ENCODE peak calls at places on chromosomes 6 and 20, in nine cellular contexts. One of them, this sample, is unnamed.

GRCh38 chr6:79404677-79405076 is 132.6 kb downstream of the LCA5 start:
- DNase-seq in fibroblast of pulmonary artery: no peak
- DNase-seq in endothelial cell of umbilical vein: no peak
- DNase-seq in neural progenitor cell: peak; percentile 57
- DNase-seq in tibial nerve: no peak
- DNase-seq in neural crest cell: no peak
- DNase-seq in HFF-Myc: no peak
- DNase-seq in lower leg skin: no peak
- DNase-seq in cardiac muscle cell: no peak
- DNase-seq in this sample: no peak

GRCh38 chr6:25670208-25670607 is 18.2 kb downstream of the SCGN start:
- DNase-seq in fibroblast of pulmonary artery: no peak
- DNase-seq in endothelial cell of umbilical vein: no peak
- DNase-seq in neural progenitor cell: no peak
- DNase-seq in tibial nerve: no peak
- DNase-seq in neural crest cell: no peak
- DNase-seq in HFF-Myc: no peak
- DNase-seq in lower leg skin: no peak
- DNase-seq in cardiac muscle cell: no peak
- DNase-seq in this sample: no peak

GRCh38 chr6:110826236-110827129 is 11.2 kb upstream of the CDK19 start:
- DNase-seq in fibroblast of pulmonary artery: no peak
- DNase-seq in endothelial cell of umbilical vein: no peak
- DNase-seq in neural progenitor cell: no peak
- DNase-seq in tibial nerve: peak; percentile 12
- DNase-seq in neural crest cell: no peak
- DNase-seq in HFF-Myc: no peak
- DNase-seq in lower leg skin: peak; percentile 17
- DNase-seq in cardiac muscle cell: no peak
- DNase-seq in this sample: no peak

GRCh38 chr6:79808846-79809245 is 138.5 kb downstream of the ELOVL4 start:
- DNase-seq in fibroblast of pulmonary artery: no peak
- DNase-seq in endothelial cell of umbilical vein: no peak
- DNase-seq in neural progenitor cell: no peak
- DNase-seq in tibial nerve: no peak
- DNase-seq in neural crest cell: no peak
- DNase-seq in HFF-Myc: no peak
- DNase-seq in lower leg skin: no peak
- DNase-seq in cardiac muscle cell: peak; percentile 37
- DNase-seq in this sample: no peak

GRCh38 chr20:34927736-34928135 is 27.9 kb downstream of the GSS start:
- DNase-seq in fibroblast of pulmonary artery: no peak
- DNase-seq in endothelial cell of umbilical vein: no peak
- DNase-seq in neural progenitor cell: no peak
- DNase-seq in tibial nerve: no peak
- DNase-seq in neural crest cell: no peak
- DNase-seq in HFF-Myc: no peak
- DNase-seq in lower leg skin: no peak
- DNase-seq in cardiac muscle cell: no peak
- DNase-seq in this sample: no peak

GRCh38 chr20:51388227-51388626 is 154.3 kb downstream of the NFATC2 start:
- DNase-seq in fibroblast of pulmonary artery: peak; percentile 26
- DNase-seq in endothelial cell of umbilical vein: peak; percentile 59
- DNase-seq in neural progenitor cell: no peak
- DNase-seq in tibial nerve: no peak
- DNase-seq in neural crest cell: no peak
- DNase-seq in HFF-Myc: no peak
- DNase-seq in lower leg skin: no peak
- DNase-seq in cardiac muscle cell: no peak
- DNase-seq in this sample: no peak

GRCh38 chr20:237479-237878 is 10.4 kb downstream of the DEFB129 start:
- DNase-seq in fibroblast of pulmonary artery: no peak
- DNase-seq in endothelial cell of umbilical vein: no peak
- DNase-seq in neural progenitor cell: no peak
- DNase-seq in tibial nerve: no peak
- DNase-seq in neural crest cell: no peak
- DNase-seq in HFF-Myc: no peak
- DNase-seq in lower leg skin: no peak
- DNase-seq in cardiac muscle cell: no peak
- DNase-seq in this sample: no peak

GRCh38 chr6:88748141-88748540 is 215.3 kb downstream of the RNGTT start:
- DNase-seq in fibroblast of pulmonary artery: peak; percentile 33
- DNase-seq in endothelial cell of umbilical vein: no peak
- DNase-seq in neural progenitor cell: no peak
- DNase-seq in tibial nerve: no peak
- DNase-seq in neural crest cell: no peak
- DNase-seq in HFF-Myc: no peak
- DNase-seq in lower leg skin: no peak
- DNase-seq in cardiac muscle cell: no peak
- DNase-seq in this sample: no peak

GRCh38 chr6:83265384-83265783 is 72.2 kb downstream of the RWDD2A start:
- DNase-seq in fibroblast of pulmonary artery: peak; percentile 35
- DNase-seq in endothelial cell of umbilical vein: no peak
- DNase-seq in neural progenitor cell: no peak
- DNase-seq in tibial nerve: no peak
- DNase-seq in neural crest cell: no peak
- DNase-seq in HFF-Myc: no peak
- DNase-seq in lower leg skin: no peak
- DNase-seq in cardiac muscle cell: no peak
- DNase-seq in this sample: no peak

GRCh38 chr6:11653028-11653583 is 115.6 kb downstream of the TMEM170B start:
- DNase-seq in fibroblast of pulmonary artery: peak; percentile 95
- DNase-seq in endothelial cell of umbilical vein: peak; percentile 97
- DNase-seq in neural progenitor cell: no peak
- DNase-seq in tibial nerve: no peak
- DNase-seq in neural crest cell: peak; percentile 20
- DNase-seq in HFF-Myc: peak; percentile 69
- DNase-seq in lower leg skin: no peak
- DNase-seq in cardiac muscle cell: peak; percentile 54
- DNase-seq in this sample: peak; percentile 56

GRCh38 chr6:158799051-158799792 is 19.9 kb downstream of the EZR start:
- DNase-seq in fibroblast of pulmonary artery: peak; percentile 59
- DNase-seq in endothelial cell of umbilical vein: peak; percentile 85
- DNase-seq in neural progenitor cell: no peak
- DNase-seq in tibial nerve: no peak
- DNase-seq in neural crest cell: no peak
- DNase-seq in HFF-Myc: no peak
- DNase-seq in lower leg skin: no peak
- DNase-seq in cardiac muscle cell: no peak
- DNase-seq in this sample: no peak

GRCh38 chr6:39079197-39079596 is 30.6 kb downstream of the GLP1R start:
- DNase-seq in fibroblast of pulmonary artery: no peak
- DNase-seq in endothelial cell of umbilical vein: no peak
- DNase-seq in neural progenitor cell: no peak
- DNase-seq in tibial nerve: no peak
- DNase-seq in neural crest cell: no peak
- DNase-seq in HFF-Myc: no peak
- DNase-seq in lower leg skin: no peak
- DNase-seq in cardiac muscle cell: no peak
- DNase-seq in this sample: no peak

GRCh38 chr6:134317471-134318131 is at the start of gene SGK1:
- DNase-seq in fibroblast of pulmonary artery: peak; percentile 72
- DNase-seq in endothelial cell of umbilical vein: peak; percentile 29
- DNase-seq in neural progenitor cell: peak; percentile 56
- DNase-seq in tibial nerve: peak; percentile 17
- DNase-seq in neural crest cell: peak; percentile 8
- DNase-seq in HFF-Myc: no peak
- DNase-seq in lower leg skin: no peak
- DNase-seq in cardiac muscle cell: peak; percentile 25
- DNase-seq in this sample: peak; percentile 12

GRCh38 chr6:52663120-52663934 is 7.6 kb upstream of the TMEM14A start:
- DNase-seq in fibroblast of pulmonary artery: peak; percentile 87
- DNase-seq in endothelial cell of umbilical vein: peak; percentile 78
- DNase-seq in neural progenitor cell: peak; percentile 72
- DNase-seq in tibial nerve: no peak
- DNase-seq in neural crest cell: peak; percentile 37
- DNase-seq in HFF-Myc: peak; percentile 79
- DNase-seq in lower leg skin: no peak
- DNase-seq in cardiac muscle cell: peak; percentile 69
- DNase-seq in this sample: peak; percentile 62

GRCh38 chr6:52664185-52664990 is 6.5 kb upstream of the TMEM14A start:
- DNase-seq in fibroblast of pulmonary artery: peak; percentile 97
- DNase-seq in endothelial cell of umbilical vein: peak; percentile 95
- DNase-seq in neural progenitor cell: peak; percentile 97
- DNase-seq in tibial nerve: peak; percentile 84
- DNase-seq in neural crest cell: peak; percentile 81
- DNase-seq in HFF-Myc: peak; percentile 93
- DNase-seq in lower leg skin: peak; percentile 83
- DNase-seq in cardiac muscle cell: peak; percentile 97
- DNase-seq in this sample: peak; percentile 91

GRCh38 chr6:52663935-52664184 is 7.1 kb upstream of the TMEM14A start:
- DNase-seq in fibroblast of pulmonary artery: no peak
- DNase-seq in endothelial cell of umbilical vein: no peak
- DNase-seq in neural progenitor cell: no peak
- DNase-seq in tibial nerve: no peak
- DNase-seq in neural crest cell: no peak
- DNase-seq in HFF-Myc: no peak
- DNase-seq in lower leg skin: no peak
- DNase-seq in cardiac muscle cell: no peak
- DNase-seq in this sample: no peak

GRCh38 chr6:52661551-52661950 is 9.4 kb upstream of the TMEM14A start:
- DNase-seq in fibroblast of pulmonary artery: no peak
- DNase-seq in endothelial cell of umbilical vein: no peak
- DNase-seq in neural progenitor cell: no peak
- DNase-seq in tibial nerve: no peak
- DNase-seq in neural crest cell: no peak
- DNase-seq in HFF-Myc: peak; percentile 37
- DNase-seq in lower leg skin: no peak
- DNase-seq in cardiac muscle cell: no peak
- DNase-seq in this sample: peak; percentile 45

DNA sequence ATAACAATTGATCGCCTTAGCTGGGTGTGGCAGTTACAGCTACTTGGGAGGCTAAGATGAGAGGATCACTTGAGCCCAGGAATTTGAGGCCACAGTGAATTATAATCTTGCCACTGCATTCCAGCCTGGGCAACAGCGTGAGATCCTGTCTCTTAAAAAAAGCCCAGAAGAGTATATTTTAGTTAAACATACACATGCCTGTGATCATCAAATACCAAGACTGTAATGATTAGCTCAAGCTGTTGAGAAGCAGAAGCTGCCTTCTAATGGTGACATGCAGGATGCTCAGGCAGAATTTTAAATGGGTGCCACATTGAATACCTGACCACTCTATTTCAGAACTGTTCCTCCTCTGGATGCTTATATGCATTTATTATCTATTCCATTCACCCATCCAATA is 8.9 kb upstream of the TMEM14A start:
- DNase-seq in fibroblast of pulmonary artery: no peak
- DNase-seq in endothelial cell of umbilical vein: no peak
- DNase-seq in neural progenitor cell: no peak
- DNase-seq in tibial nerve: no peak
- DNase-seq in neural crest cell: no peak
- DNase-seq in HFF-Myc: no peak
- DNase-seq in lower leg skin: no peak
- DNase-seq in cardiac muscle cell: no peak
- DNase-seq in this sample: no peak
- TF ChIP-seq CTCF in fibroblast of pulmonary artery: no peak
- TF ChIP-seq CTCF in endothelial cell of umbilical vein: no peak
- TF ChIP-seq CTCF in neural progenitor cell: no peak
- TF ChIP-seq CTCF in tibial nerve: no peak
- TF ChIP-seq CTCF in neural crest cell: no peak
- TF ChIP-seq CTCF in HFF-Myc: no peak
- TF ChIP-seq CTCF in lower leg skin: no peak
- TF ChIP-seq CTCF in cardiac muscle cell: no peak
- TF ChIP-seq CTCF in this sample: no peak

GRCh38 chr20:23118144-23118543 is 32.0 kb upstream of the CD93 start:
- DNase-seq in fibroblast of pulmonary artery: no peak
- DNase-seq in endothelial cell of umbilical vein: no peak
- DNase-seq in neural progenitor cell: no peak
- DNase-seq in tibial nerve: no peak
- DNase-seq in neural crest cell: no peak
- DNase-seq in HFF-Myc: no peak
- DNase-seq in lower leg skin: no peak
- DNase-seq in cardiac muscle cell: no peak
- DNase-seq in this sample: no peak
- TF ChIP-seq CTCF in fibroblast of pulmonary artery: no peak
- TF ChIP-seq CTCF in endothelial cell of umbilical vein: no peak
- TF ChIP-seq CTCF in neural progenitor cell: no peak
- TF ChIP-seq CTCF in tibial nerve: no peak
- TF ChIP-seq CTCF in neural crest cell: no peak
- TF ChIP-seq CTCF in HFF-Myc: no peak
- TF ChIP-seq CTCF in lower leg skin: no peak
- TF ChIP-seq CTCF in cardiac muscle cell: no peak
- TF ChIP-seq CTCF in this sample: no peak

GRCh38 chr6:29424168-29424567 is 9.4 kb downstream of the OR12D1 start:
- DNase-seq in fibroblast of pulmonary artery: no peak
- DNase-seq in endothelial cell of umbilical vein: no peak
- DNase-seq in neural progenitor cell: no peak
- DNase-seq in tibial nerve: no peak
- DNase-seq in neural crest cell: no peak
- DNase-seq in HFF-Myc: no peak
- DNase-seq in lower leg skin: no peak
- DNase-seq in cardiac muscle cell: no peak
- DNase-seq in this sample: no peak

GRCh38 chr6:29424575-29424974 is 9.8 kb downstream of the OR12D1 start:
- DNase-seq in fibroblast of pulmonary artery: no peak
- DNase-seq in endothelial cell of umbilical vein: no peak
- DNase-seq in neural progenitor cell: no peak
- DNase-seq in tibial nerve: no peak
- DNase-seq in neural crest cell: no peak
- DNase-seq in HFF-Myc: no peak
- DNase-seq in lower leg skin: no peak
- DNase-seq in cardiac muscle cell: no peak
- DNase-seq in this sample: no peak

GRCh38 chr6:29425075-29425474 is 10.3 kb downstream of the OR12D1 start:
- DNase-seq in fibroblast of pulmonary artery: no peak
- DNase-seq in endothelial cell of umbilical vein: no peak
- DNase-seq in neural progenitor cell: no peak
- DNase-seq in tibial nerve: no peak
- DNase-seq in neural crest cell: no peak
- DNase-seq in HFF-Myc: no peak
- DNase-seq in lower leg skin: no peak
- DNase-seq in cardiac muscle cell: no peak
- DNase-seq in this sample: no peak

GRCh38 chr6:29426654-29427053 is 11.9 kb downstream of the OR12D1 start:
- DNase-seq in fibroblast of pulmonary artery: no peak
- DNase-seq in endothelial cell of umbilical vein: no peak
- DNase-seq in neural progenitor cell: no peak
- DNase-seq in tibial nerve: no peak
- DNase-seq in neural crest cell: no peak
- DNase-seq in HFF-Myc: no peak
- DNase-seq in lower leg skin: no peak
- DNase-seq in cardiac muscle cell: no peak
- DNase-seq in this sample: no peak
- TF ChIP-seq CTCF in fibroblast of pulmonary artery: no peak
- TF ChIP-seq CTCF in endothelial cell of umbilical vein: no peak
- TF ChIP-seq CTCF in neural progenitor cell: no peak
- TF ChIP-seq CTCF in tibial nerve: no peak
- TF ChIP-seq CTCF in neural crest cell: no peak
- TF ChIP-seq CTCF in HFF-Myc: no peak
- TF ChIP-seq CTCF in lower leg skin: no peak
- TF ChIP-seq CTCF in cardiac muscle cell: no peak
- TF ChIP-seq CTCF in this sample: no peak

DNA sequence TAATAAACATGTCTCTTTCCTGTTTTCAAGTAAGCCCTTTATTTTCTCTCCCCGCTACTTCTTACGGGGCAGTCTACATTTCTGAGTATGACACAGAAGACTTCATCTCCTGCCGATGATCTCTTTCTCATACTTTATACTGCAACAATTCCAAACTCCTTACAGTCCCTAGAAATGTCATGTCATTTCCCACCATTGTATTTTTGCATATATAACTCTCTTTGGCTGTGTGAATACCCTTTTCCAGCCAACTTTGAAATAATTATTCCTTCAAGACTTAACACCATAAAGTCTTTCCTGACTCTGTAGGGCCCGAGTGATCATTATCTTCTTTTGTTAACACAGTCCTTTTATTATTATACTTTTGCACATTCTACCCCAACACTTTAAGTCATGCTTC is 72.1 kb downstream of the SHPRH start:
- DNase-seq in fibroblast of pulmonary artery: no peak
- DNase-seq in endothelial cell of umbilical vein: peak; percentile 86
- DNase-seq in neural progenitor cell: no peak
- DNase-seq in tibial nerve: no peak
- DNase-seq in neural crest cell: no peak
- DNase-seq in HFF-Myc: no peak
- DNase-seq in lower leg skin: no peak
- DNase-seq in cardiac muscle cell: no peak
- DNase-seq in this sample: no peak
- TF ChIP-seq CTCF in fibroblast of pulmonary artery: no peak
- TF ChIP-seq CTCF in endothelial cell of umbilical vein: no peak
- TF ChIP-seq CTCF in neural progenitor cell: no peak
- TF ChIP-seq CTCF in tibial nerve: no peak
- TF ChIP-seq CTCF in neural crest cell: no peak
- TF ChIP-seq CTCF in HFF-Myc: no peak
- TF ChIP-seq CTCF in lower leg skin: no peak
- TF ChIP-seq CTCF in cardiac muscle cell: no peak
- TF ChIP-seq CTCF in this sample: no peak

This sample was measured in AG09319.